ENCODE peak calls at places on chromosomes 2 and 18, in seven cellular contexts. One of them, this sample, is unnamed.

GRCh38 chr2:18930977-18931376 is 341.6 kb upstream of the NT5C1B start:
- DNase-seq in CD4-positive, alpha-beta memory T cell: no peak
- DNase-seq in AML-193: no peak
- DNase-seq in activated T-cell treated with anti-CD3 and anti-CD28 coated beads for 1 hour: no peak
- DNase-seq in NCI-H2081: no peak
- DNase-seq in SK-N-DZ: no peak
- DNase-seq in NCI-H2171: no peak
- DNase-seq in this sample: no peak

GRCh38 chr2:41136966-41137494 is 685.1 kb upstream of the SLC8A1 start:
- DNase-seq in activated T-cell treated with anti-CD3 and anti-CD28 coated beads for 1 hour: no peak
- DNase-seq in NCI-H2081: no peak
- DNase-seq in CD4-positive, alpha-beta memory T cell: no peak
- DNase-seq in NCI-H2171: no peak
- DNase-seq in SK-N-DZ: no peak
- DNase-seq in AML-193: no peak
- DNase-seq in this sample: no peak

GRCh38 chr2:232417489-232417888 is 10.8 kb downstream of the ALPG start:
- DNase-seq in AML-193: no peak
- DNase-seq in NCI-H2171: no peak
- DNase-seq in NCI-H2081: no peak
- DNase-seq in SK-N-DZ: no peak
- DNase-seq in activated T-cell treated with anti-CD3 and anti-CD28 coated beads for 1 hour: no peak
- DNase-seq in CD4-positive, alpha-beta memory T cell: no peak
- DNase-seq in this sample: no peak

GRCh38 chr2:227990937-227991336 is 119.5 kb downstream of the DAW1 start:
- DNase-seq in SK-N-DZ: no peak
- DNase-seq in NCI-H2081: no peak
- DNase-seq in activated T-cell treated with anti-CD3 and anti-CD28 coated beads for 1 hour: no peak
- DNase-seq in AML-193: no peak
- DNase-seq in CD4-positive, alpha-beta memory T cell: no peak
- DNase-seq in NCI-H2171: no peak
- DNase-seq in this sample: no peak

GRCh38 chr2:42792087-42792582 is 248 bp downstream of the HAAO start:
- DNase-seq in AML-193: peak
- DNase-seq in SK-N-DZ: no peak
- DNase-seq in activated T-cell treated with anti-CD3 and anti-CD28 coated beads for 1 hour: no peak
- DNase-seq in NCI-H2171: no peak
- DNase-seq in CD4-positive, alpha-beta memory T cell: no peak
- DNase-seq in NCI-H2081: no peak
- DNase-seq in this sample: peak

GRCh38 chr2:201949036-201950012 is 84.3 kb upstream of the FZD7 start:
- DNase-seq in activated T-cell treated with anti-CD3 and anti-CD28 coated beads for 1 hour: no peak
- DNase-seq in NCI-H2081: peak
- DNase-seq in CD4-positive, alpha-beta memory T cell: no peak
- DNase-seq in NCI-H2171: no peak
- DNase-seq in AML-193: no peak
- DNase-seq in SK-N-DZ: peak
- DNase-seq in this sample: no peak

GRCh38 chr2:133092571-133092970 is 422.6 kb upstream of the LYPD1 start:
- DNase-seq in NCI-H2171: no peak
- DNase-seq in CD4-positive, alpha-beta memory T cell: no peak
- DNase-seq in NCI-H2081: no peak
- DNase-seq in SK-N-DZ: no peak
- DNase-seq in AML-193: no peak
- DNase-seq in activated T-cell treated with anti-CD3 and anti-CD28 coated beads for 1 hour: no peak
- DNase-seq in this sample: no peak

GRCh38 chr2:190562121-190562520 is 27.6 kb upstream of the NEMP2 start:
- DNase-seq in activated T-cell treated with anti-CD3 and anti-CD28 coated beads for 1 hour: no peak
- DNase-seq in SK-N-DZ: no peak
- DNase-seq in AML-193: no peak
- DNase-seq in NCI-H2081: no peak
- DNase-seq in CD4-positive, alpha-beta memory T cell: no peak
- DNase-seq in NCI-H2171: no peak
- DNase-seq in this sample: no peak

GRCh38 chr2:36193680-36194079 is 161.9 kb upstream of the CRIM1 start:
- DNase-seq in AML-193: no peak
- DNase-seq in CD4-positive, alpha-beta memory T cell: no peak
- DNase-seq in SK-N-DZ: no peak
- DNase-seq in NCI-H2081: no peak
- DNase-seq in NCI-H2171: no peak
- DNase-seq in activated T-cell treated with anti-CD3 and anti-CD28 coated beads for 1 hour: no peak
- DNase-seq in this sample: no peak

GRCh38 chr2:9779572-9780264 is 63.6 kb upstream of the TAF1B start:
- DNase-seq in NCI-H2171: no peak
- DNase-seq in NCI-H2081: no peak
- DNase-seq in CD4-positive, alpha-beta memory T cell: peak
- DNase-seq in SK-N-DZ: no peak
- DNase-seq in AML-193: no peak
- DNase-seq in activated T-cell treated with anti-CD3 and anti-CD28 coated beads for 1 hour: peak
- DNase-seq in this sample: no peak

GRCh38 chr2:157329524-157329923 is 3.9 kb upstream of the ERMN start:
- DNase-seq in SK-N-DZ: no peak
- DNase-seq in NCI-H2081: peak
- DNase-seq in activated T-cell treated with anti-CD3 and anti-CD28 coated beads for 1 hour: no peak
- DNase-seq in AML-193: no peak
- DNase-seq in CD4-positive, alpha-beta memory T cell: no peak
- DNase-seq in NCI-H2171: peak
- DNase-seq in this sample: no peak

GRCh38 chr18:33606621-33607020 is 28.6 kb downstream of the ASXL3 start:
- DNase-seq in CD4-positive, alpha-beta memory T cell: no peak
- DNase-seq in activated T-cell treated with anti-CD3 and anti-CD28 coated beads for 1 hour: no peak
- DNase-seq in SK-N-DZ: no peak
- DNase-seq in AML-193: no peak
- DNase-seq in NCI-H2081: no peak
- DNase-seq in NCI-H2171: no peak
- DNase-seq in this sample: no peak

GRCh38 chr2:164620873-164621760 is at the start of gene GRB14:
- DNase-seq in CD4-positive, alpha-beta memory T cell: no peak
- DNase-seq in activated T-cell treated with anti-CD3 and anti-CD28 coated beads for 1 hour: no peak
- DNase-seq in NCI-H2171: peak
- DNase-seq in SK-N-DZ: peak
- DNase-seq in NCI-H2081: peak
- DNase-seq in AML-193: no peak
- DNase-seq in this sample: no peak

GRCh38 chr2:237629739-237630138 is 2.4 kb downstream of the LRRFIP1 start:
- DNase-seq in AML-193: no peak
- DNase-seq in SK-N-DZ: no peak
- DNase-seq in CD4-positive, alpha-beta memory T cell: no peak
- DNase-seq in NCI-H2081: no peak
- DNase-seq in activated T-cell treated with anti-CD3 and anti-CD28 coated beads for 1 hour: no peak
- DNase-seq in NCI-H2171: no peak
- DNase-seq in this sample: no peak

GRCh38 chr2:197434541-197435513 is at the start of gene SF3B1:
- DNase-seq in activated T-cell treated with anti-CD3 and anti-CD28 coated beads for 1 hour: peak
- DNase-seq in NCI-H2081: peak
- DNase-seq in NCI-H2171: peak
- DNase-seq in SK-N-DZ: peak
- DNase-seq in CD4-positive, alpha-beta memory T cell: peak
- DNase-seq in AML-193: peak
- DNase-seq in this sample: peak

This sample was measured in HL-60.